ENCODE peak calls at places on chromosomes 12 and 14, in five cellular contexts. B, H, E, R and C are unnamed samples. For H3K27me3 and H3K4me1, the result is how much of the 10 kb centered on the place peaks cover.

GRCh38 chr12:64900540-64900939 is 76.1 kb downstream of the TBC1D30 start:
- DNase-seq in R (no peak), H (no peak), E (no peak), B (no peak), C (no peak)

GRCh38 chr14:65479386-65479785 is 66.9 kb downstream of the FUT8 start:
- DNase-seq in R (no peak), B (no peak), E (no peak), H (no peak), C (no peak)

GRCh38 chr12:25933001-25933400 is 25.5 kb upstream of the RASSF8 start:
- DNase-seq in R (no peak), E (no peak), H (no peak), B (no peak), C (no peak)

GRCh38 chr12:108333898-108334699 is 5.0 kb downstream of the CMKLR1 start:
- DNase-seq in R (no peak), H (peak), E (peak), B (no peak), C (peak)

GRCh38 chr12:98895086-98895651 is 250.1 kb downstream of the APAF1 start:
- DNase-seq in E (no peak), B (no peak), R (no peak), H (no peak), C (no peak)

GRCh38 chr12:115697341-115697740 is 580.2 kb downstream of the MED13L start:
- DNase-seq in H (no peak), E (no peak), R (no peak), B (no peak), C (no peak)

GRCh38 chr12:108461071-108461670 is 53.9 kb upstream of the FICD start:
- DNase-seq in H (no peak), R (no peak), E (no peak), B (no peak), C (no peak)

GRCh38 chr14:37048666-37049071 is 123.7 kb downstream of the SLC25A21 start:
- DNase-seq in B (no peak), H (no peak), E (no peak), R (no peak), C (no peak)

GRCh38 chr12:130617219-130617618 is 98.9 kb downstream of the RIMBP2 start:
- DNase-seq in B (no peak), H (peak), E (no peak), R (no peak), C (no peak)

GRCh38 chr12:50614167-50614762 is 109.5 kb downstream of the DIP2B start:
- DNase-seq in E (no peak), R (no peak), H (no peak), B (no peak), C (no peak)

GRCh38 chr14:30177776-30178175 is 250.1 kb upstream of the PRKD1 start:
- DNase-seq in R (no peak), H (no peak), B (no peak), E (no peak), C (no peak)

GRCh38 chr14:99676657-99677056 is 7.4 kb upstream of the CYP46A1 start:
- DNase-seq in H (no peak), R (no peak), B (no peak), E (no peak), C (no peak)

GRCh38 chr14:99675381-99675835 is 8.7 kb upstream of the CYP46A1 start:
- DNase-seq in B (no peak), H (no peak), R (no peak), E (peak), C (no peak)

GRCh38 chr14:99677231-99677891 is 6.7 kb upstream of the CYP46A1 start:
- DNase-seq in H (peak), R (no peak), B (no peak), E (no peak), C (no peak)

GRCh38 chr14:99674776-99675175 is 9.3 kb upstream of the CYP46A1 start:
- DNase-seq in B (no peak), R (no peak), E (no peak), H (no peak), C (peak)

GRCh38 chr14:99675951-99676350 is 8.1 kb upstream of the CYP46A1 start:
- DNase-seq in B (no peak), E (no peak), R (no peak), H (no peak), C (no peak)
- H3K27me3 ChIP-seq in B (under half), E (under half), R (under half), H (under half), C (under half)

DNA sequence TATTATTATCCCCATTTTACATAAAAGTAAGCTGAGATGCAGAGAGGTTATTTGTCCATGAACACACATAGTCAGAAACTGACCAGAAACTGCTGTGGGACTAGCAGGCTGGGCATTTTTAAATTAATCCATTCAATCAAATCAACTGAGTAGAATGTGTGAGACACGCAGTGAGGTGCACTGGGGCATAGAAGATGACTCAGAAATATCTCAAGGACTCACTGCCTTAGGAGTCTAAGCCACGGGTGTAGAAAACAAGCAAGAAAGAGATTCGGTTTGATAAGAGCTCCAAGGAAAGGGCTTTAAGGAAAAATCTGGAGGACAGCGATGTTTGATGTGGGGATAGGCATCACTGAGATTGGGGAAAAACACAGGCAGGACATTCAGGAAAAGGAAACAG is 127.8 kb downstream of the ANO2 start:
- DNase-seq in B (no peak), R (no peak), E (no peak), H (no peak), C (no peak)
- H3K4me1 ChIP-seq in B (under half), R (under half), E (under half), H (under half), C (under half)

GRCh38 chr14:71692496-71692895 is 239.7 kb upstream of the RGS6 start:
- DNase-seq in E (no peak), R (no peak), B (no peak), H (no peak), C (no peak)
- H3K27me3 ChIP-seq in E (under half), R (under half), B (under half), H (under half), C (under half)

DNA sequence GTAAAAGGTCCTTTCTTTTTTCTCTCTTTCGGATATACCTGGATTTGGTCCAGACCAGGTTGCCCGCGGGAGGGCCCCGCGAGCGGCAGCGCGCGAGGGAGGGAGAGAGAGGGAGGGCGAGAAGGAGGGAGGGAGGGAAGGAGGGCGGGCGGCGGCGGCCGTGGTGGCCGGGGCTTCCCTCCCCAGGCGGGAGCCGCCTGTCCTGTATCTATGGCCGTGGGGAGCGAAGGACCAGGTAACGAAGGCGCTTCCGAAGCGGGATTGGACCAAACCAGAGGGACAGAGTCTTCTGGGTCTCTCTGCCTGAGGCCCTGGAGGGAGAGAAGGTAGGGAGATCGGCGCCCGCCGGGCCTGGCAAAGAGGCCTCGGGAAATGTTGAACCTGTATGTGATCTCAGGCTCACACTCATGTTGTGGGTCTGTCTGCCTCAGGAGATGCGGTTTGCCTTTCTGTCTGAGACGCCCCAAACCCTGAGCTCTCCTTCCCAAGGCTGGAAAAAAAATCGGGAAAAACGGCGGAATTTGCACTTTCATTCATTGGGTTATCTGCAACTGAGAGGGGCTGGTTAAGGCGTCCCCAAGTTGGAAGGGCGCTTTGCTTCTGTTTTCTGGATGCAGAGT is 5.2 kb upstream of the HOXC9 start:
- DNase-seq in H (no peak), E (no peak), B (no peak), R (no peak), C (no peak)
- H3K4me1 ChIP-seq in H (under half), E (under half), B (under half), R (under half), C (under half)

GRCh38 chr12:48002773-48003218 is 1.5 kb downstream of the COL2A1 start:
- DNase-seq in E (peak), H (no peak), B (no peak), R (peak), C (no peak)

GRCh38 chr12:48004039-48004940 is at the start of gene COL2A1:
- DNase-seq in B (no peak), R (no peak), E (no peak), H (no peak), C (no peak)

GRCh38 chr12:48002179-48002601 is 2.1 kb downstream of the COL2A1 start:
- DNase-seq in H (no peak), E (no peak), R (no peak), B (no peak), C (no peak)

GRCh38 chr12:48004941-48005749 is 869 bp upstream of the COL2A1 start:
- DNase-seq in H (no peak), R (no peak), E (no peak), B (no peak), C (no peak)

GRCh38 chr12:48003226-48004038 is 844 bp downstream of the COL2A1 start:
- DNase-seq in E (no peak), B (no peak), H (no peak), R (no peak), C (no peak)
- H3K27me3 ChIP-seq in E (half or more), B (half or more), H (half or more), R (half or more), C (half or more)

DNA sequence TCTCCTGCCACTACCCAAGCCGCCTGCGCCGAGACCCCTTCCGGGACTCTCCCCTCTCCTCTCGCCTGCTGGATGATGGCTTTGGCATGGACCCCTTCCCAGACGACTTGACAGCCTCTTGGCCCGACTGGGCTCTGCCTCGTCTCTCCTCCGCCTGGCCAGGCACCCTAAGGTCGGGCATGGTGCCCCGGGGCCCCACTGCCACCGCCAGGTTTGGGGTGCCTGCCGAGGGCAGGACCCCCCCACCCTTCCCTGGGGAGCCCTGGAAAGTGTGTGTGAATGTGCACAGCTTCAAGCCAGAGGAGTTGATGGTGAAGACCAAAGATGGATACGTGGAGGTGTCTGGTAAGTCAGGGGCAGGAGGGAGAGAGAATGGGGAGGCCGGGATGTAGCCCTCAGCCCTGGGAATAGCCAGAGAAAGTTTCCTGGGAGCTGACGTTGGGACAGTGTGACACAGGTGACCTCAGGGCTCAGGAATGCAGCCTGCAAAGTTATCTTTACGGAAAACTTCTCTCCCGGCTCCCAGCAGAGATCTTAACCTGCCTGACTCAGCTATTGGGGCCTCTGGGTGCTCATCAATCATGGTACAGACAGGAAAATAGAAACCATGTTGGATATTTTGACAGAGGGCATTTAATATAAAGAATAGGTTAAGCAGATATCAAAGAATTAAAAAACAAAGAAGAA is 747 bp downstream of the HSPB8 start:
- DNase-seq in R (no peak), H (no peak), B (no peak), E (peak), C (no peak)
- H3K4me1 ChIP-seq in R (under half), H (under half), B (under half), E (under half), C (under half)

DNA sequence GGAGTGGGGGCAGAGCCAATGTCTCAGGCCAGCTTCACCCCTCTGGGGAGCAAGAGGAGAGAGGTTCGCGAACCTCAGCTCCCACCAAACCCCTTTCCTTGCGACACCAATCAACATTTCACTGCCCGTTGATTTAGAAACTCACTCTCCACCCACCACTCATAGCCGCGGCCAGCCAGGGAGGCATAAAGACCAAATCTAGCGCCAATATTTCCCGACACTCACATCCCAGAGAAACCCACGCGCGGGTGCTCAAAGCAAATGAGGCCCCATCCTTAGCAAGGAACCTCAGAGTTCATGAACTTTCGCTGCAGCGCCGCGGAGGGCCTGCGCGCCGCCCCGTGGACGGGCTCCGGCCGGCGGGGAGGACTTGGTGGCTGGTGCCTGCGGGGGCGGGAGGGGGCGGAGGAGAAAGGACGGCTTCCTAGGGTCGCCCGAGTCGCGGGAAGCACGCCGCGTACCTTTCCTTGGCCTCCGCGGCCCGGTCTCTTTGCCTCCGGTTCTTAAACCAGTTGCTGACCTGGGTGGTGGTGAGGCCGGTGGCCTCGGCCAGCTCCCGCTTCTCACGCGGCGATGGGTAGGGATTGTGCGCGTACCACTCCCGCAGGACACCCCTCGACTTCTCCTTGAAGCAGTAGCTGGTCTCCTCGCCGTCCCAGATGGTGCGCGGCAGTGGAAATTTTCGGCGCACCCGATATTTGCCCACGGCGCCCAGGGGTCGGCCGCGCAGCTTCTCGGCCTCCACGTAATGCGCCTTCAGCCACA is 926 bp downstream of the SIX1 start:
- DNase-seq in B (no peak), E (no peak), H (peak), R (no peak), C (peak)
- H3K27me3 ChIP-seq in B (half or more), E (half or more), H (under half), R (half or more), C (under half)